ENCODE peak calls at places on chromosomes 11 and 22, in nine cellular contexts. N, J, Q, W, U, X, S, Y and G are unnamed samples.

GRCh38 chr11:119920666-119921065 is 191.7 kb upstream of the NECTIN1 start:
- DNase-seq in X (no peak), S (no peak), U (no peak), W (no peak), Q (no peak), J (no peak), Y (no peak), N (no peak), G (no peak)

GRCh38 chr22:21734540-21735197 is 925 bp downstream of the YPEL1 start:
- DNase-seq in W (no peak), Y (peak), Q (peak), U (no peak), N (no peak), S (no peak), J (no peak), X (no peak), G (no peak)

GRCh38 chr11:86101493-86101892 is 32.6 kb upstream of the PICALM start:
- DNase-seq in X (no peak), U (no peak), J (no peak), W (no peak), Y (no peak), S (no peak), Q (no peak), N (peak), G (peak)

GRCh38 chr22:33887173-33887572 is 33.1 kb downstream of the LARGE1 start:
- DNase-seq in Y (no peak), J (no peak), S (no peak), U (no peak), N (no peak), X (no peak), Q (no peak), W (peak), G (no peak)

GRCh38 chr11:42521994-42522393 is 789.8 kb upstream of the API5 start:
- DNase-seq in X (no peak), Y (no peak), S (no peak), U (no peak), Q (no peak), N (no peak), J (no peak), W (no peak), G (no peak)

GRCh38 chr11:131235328-131236298 is 134.8 kb upstream of the NTM start:
- DNase-seq in J (no peak), S (peak), X (no peak), W (peak), N (no peak), U (no peak), Q (no peak), Y (no peak), G (no peak)

GRCh38 chr22:36356708-36357694 is 30.8 kb downstream of the MYH9 start:
- DNase-seq in S (no peak), N (no peak), Y (peak), Q (no peak), X (no peak), J (no peak), U (no peak), W (no peak), G (no peak)

GRCh38 chr11:126214446-126215240 is 3.1 kb downstream of the FAM118B start:
- DNase-seq in S (no peak), Y (peak), W (no peak), U (no peak), J (no peak), X (no peak), Q (no peak), N (no peak), G (no peak)

GRCh38 chr11:67409261-67409666 is 5.4 kb downstream of the TBC1D10C start:
- DNase-seq in X (no peak), Y (peak), U (no peak), N (no peak), S (no peak), Q (no peak), J (no peak), W (no peak), G (no peak)

GRCh38 chr11:47269829-47270305 is at the start of gene MADD:
- DNase-seq in U (peak), S (peak), W (peak), N (peak), Q (peak), Y (peak), J (peak), X (peak), G (no peak)

GRCh38 chr11:72814831-72815618 is 814 bp downstream of the ATG16L2 start:
- DNase-seq in Y (peak), S (no peak), X (peak), J (no peak), N (peak), Q (peak), W (peak), U (peak), G (no peak)

GRCh38 chr22:23834830-23835772 is 3.7 kb downstream of the DERL3 start:
- DNase-seq in Y (no peak), J (no peak), U (no peak), X (no peak), W (no peak), N (no peak), Q (no peak), S (peak), G (no peak)

GRCh38 chr11:44943118-44943517 is 7.6 kb downstream of the TP53I11 start:
- DNase-seq in S (no peak), Y (peak), J (no peak), W (no peak), Q (no peak), N (no peak), X (no peak), U (no peak), G (no peak)

GRCh38 chr22:30265851-30266444 is 703 bp downstream of the OSM start:
- DNase-seq in Y (peak), J (no peak), N (no peak), S (no peak), Q (peak), U (no peak), W (no peak), X (no peak), G (no peak)

GRCh38 chr11:101618691-101619090 is 34.9 kb upstream of the TRPC6 start:
- DNase-seq in N (no peak), Q (no peak), X (no peak), W (no peak), Y (no peak), S (no peak), U (no peak), J (no peak), G (no peak)

GRCh38 chr11:96079691-96080090 is 155.8 kb upstream of the MTMR2 start:
- DNase-seq in W (no peak), J (no peak), Q (no peak), N (no peak), U (no peak), X (no peak), Y (no peak), S (no peak), G (no peak)

GRCh38 chr11:46239801-46240061 is 37.7 kb upstream of the CREB3L1 start:
- DNase-seq in X (no peak), J (no peak), U (no peak), N (no peak), S (no peak), W (no peak), Y (no peak), Q (no peak), G (no peak)

GRCh38 chr11:69183613-69184012 is 27.9 kb downstream of the SMIM38 start:
- DNase-seq in W (no peak), S (no peak), Q (no peak), N (no peak), Y (no peak), X (no peak), U (no peak), J (peak), G (no peak)

DNA sequence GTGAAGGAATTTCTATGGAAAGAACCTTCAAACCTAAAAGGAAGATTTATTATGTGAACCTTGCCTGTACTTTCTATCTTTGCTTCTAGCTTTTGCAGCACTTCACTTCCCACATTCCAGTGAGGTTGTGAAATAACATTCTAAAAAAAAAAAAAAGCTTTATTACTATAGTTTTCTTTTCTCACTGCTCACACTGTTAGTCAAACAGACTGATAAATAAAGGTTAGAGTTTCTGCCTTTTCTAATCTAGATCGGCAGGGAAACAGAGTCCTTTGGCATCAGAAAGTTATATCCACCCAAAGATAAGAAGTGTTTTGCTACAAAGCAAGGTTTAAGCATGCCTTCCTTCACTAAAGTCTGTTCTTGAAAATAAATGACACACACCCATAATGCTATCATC is 2.8 kb downstream of the AAMDC start:
- DNase-seq in J (no peak), Q (no peak), N (no peak), U (peak), X (no peak), S (no peak), W (no peak), Y (no peak), G (no peak)
- TF ChIP-seq REST in J (no peak), Q (no peak), N (no peak), U (no peak), X (no peak), S (no peak), W (no peak), Y (no peak), G (no peak)

DNA sequence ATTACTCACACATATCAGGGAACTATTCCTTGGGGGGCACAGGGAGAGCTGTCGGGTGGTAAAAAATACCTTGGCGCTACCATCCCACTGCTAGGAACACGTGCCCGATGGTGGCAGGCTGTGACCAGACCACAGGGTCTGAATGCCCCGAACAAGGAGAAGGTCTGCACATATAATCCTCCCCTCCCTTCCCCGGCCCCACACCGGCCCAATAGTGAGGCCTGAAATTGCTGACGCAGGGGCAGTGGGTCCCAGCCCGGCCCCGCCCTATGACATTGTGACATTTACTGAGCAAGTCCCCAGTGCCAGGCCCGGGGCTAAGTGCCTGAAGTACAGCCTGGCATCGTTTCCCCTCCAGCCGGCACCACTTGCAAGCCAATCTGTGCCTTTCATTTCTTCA is 19.5 kb downstream of the MN1 start:
- DNase-seq in Y (no peak), S (no peak), N (no peak), W (no peak), Q (no peak), U (no peak), X (no peak), J (no peak), G (no peak)
- TF ChIP-seq REST in Y (no peak), S (no peak), N (no peak), W (no peak), Q (no peak), U (no peak), X (no peak), J (no peak), G (no peak)

DNA sequence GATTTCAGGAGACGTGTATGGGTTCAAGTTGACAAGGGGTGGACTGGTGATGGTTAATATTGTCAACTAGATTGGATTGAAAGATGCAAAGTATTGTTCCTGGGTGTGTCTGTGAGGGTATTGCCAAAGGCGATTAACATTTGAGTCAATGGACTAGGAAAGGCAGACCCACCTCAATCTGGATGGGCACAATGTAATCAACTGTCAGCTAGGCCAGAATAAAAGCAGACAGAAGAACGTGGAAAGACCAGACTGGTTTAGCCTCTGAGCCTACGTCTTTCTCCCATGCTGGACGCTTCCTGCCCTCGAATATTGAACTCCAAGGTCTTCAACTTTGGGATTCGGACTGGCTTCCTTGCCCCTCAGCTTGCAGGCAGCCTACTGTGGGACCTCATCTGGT is 1.7 kb upstream of the YPEL4 start:
- DNase-seq in N (no peak), Y (no peak), W (no peak), J (no peak), U (no peak), S (no peak), X (no peak), Q (no peak), G (no peak)
- TF ChIP-seq REST in N (no peak), Y (no peak), W (no peak), J (no peak), U (no peak), S (no peak), X (no peak), Q (no peak), G (no peak)

GRCh38 chr11:97158256-97158655 is 768.4 kb downstream of the JRKL start:
- DNase-seq in W (peak), X (no peak), S (no peak), J (no peak), U (no peak), Y (no peak), N (no peak), Q (no peak), G (no peak)
- TF ChIP-seq REST in W (no peak), X (no peak), S (no peak), J (no peak), U (no peak), Y (no peak), N (no peak), Q (no peak), G (no peak)

GRCh38 chr11:3093281-3094191 is 36.3 kb upstream of the CARS1 start:
- DNase-seq in X (no peak), N (no peak), W (peak), Y (no peak), J (no peak), U (peak), S (peak), Q (peak), G (no peak)

GRCh38 chr11:3094223-3094824 is 37.1 kb upstream of the CARS1 start:
- DNase-seq in U (no peak), Q (no peak), N (no peak), W (no peak), S (no peak), J (no peak), X (no peak), Y (no peak), G (no peak)

GRCh38 chr11:3092603-3093141 is 35.4 kb upstream of the CARS1 start:
- DNase-seq in S (peak), Q (no peak), X (no peak), W (no peak), Y (no peak), J (no peak), U (no peak), N (no peak), G (no peak)

GRCh38 chr11:3096909-3097395 is 39.7 kb upstream of the CARS1 start:
- DNase-seq in Y (no peak), S (no peak), Q (no peak), N (no peak), J (no peak), W (no peak), X (no peak), U (no peak), G (no peak)

DNA sequence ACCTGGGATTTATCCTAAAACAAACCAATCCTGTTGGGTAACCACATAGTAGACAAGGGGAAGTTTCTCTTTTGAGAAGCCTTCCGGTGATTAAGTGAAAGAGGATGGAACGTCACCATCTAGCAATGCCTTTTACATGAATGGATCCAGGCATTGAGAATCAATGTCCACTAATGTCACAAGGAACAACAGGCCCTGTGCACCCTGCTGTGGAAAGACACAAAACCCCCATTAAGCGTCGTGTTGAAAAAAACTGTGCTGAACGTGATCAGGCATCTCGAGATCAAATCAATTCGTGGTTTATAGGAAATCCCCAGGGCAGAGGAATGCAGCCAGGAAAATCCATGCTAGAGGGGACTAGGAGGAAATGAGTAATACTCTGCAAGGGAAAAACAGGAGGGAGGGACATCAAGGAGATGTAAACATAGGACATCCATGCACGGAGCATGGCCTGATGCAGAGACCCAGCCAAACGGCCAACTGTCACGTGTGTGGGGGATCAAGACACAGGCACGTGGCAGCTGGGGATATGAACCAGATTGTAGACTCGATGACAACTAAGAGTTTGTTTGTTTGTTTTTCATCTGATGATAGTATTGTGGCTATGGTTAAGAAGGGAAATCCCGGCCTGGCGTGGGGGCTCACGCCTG is 38.6 kb upstream of the CARS1 start:
- DNase-seq in Y (no peak), Q (no peak), W (no peak), N (peak), X (no peak), J (no peak), U (no peak), S (no peak), G (peak)
- TF ChIP-seq REST in Y (no peak), Q (no peak), W (no peak), N (no peak), X (no peak), J (no peak), U (no peak), S (no peak), G (no peak)

DNA sequence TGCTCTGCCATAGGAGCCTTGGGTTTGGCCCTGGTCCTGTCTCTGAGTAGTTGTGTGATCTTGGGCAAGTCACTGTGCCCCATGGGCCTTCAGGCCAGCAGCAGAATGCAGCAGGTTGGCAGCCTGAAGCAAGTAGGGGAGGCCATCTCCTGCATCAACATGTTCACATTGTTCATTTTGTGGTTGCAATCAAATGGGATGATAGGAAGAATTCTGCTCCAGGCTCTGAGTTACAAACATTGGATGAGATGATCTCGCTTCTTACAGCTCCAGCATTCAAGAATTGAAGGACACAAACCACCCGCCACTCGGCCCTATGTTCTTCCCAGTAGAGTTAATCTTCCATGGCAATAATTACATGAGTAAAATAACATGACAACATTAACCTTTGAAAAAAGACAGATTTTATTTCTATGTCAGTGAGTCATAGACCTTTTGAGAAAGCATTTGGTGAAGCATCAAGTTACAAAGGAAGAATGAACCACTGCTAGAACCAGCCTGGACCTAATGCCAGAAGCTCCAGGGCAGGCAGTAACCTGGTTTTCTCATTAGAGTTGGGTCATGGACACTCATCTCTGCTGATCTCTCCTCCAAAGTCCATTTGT is 308.3 kb upstream of the NCAM1 start:
- DNase-seq in U (no peak), J (no peak), Y (no peak), W (no peak), Q (no peak), N (no peak), X (no peak), S (no peak), G (no peak)
- TF ChIP-seq REST in U (no peak), J (no peak), Y (no peak), W (no peak), Q (no peak), N (no peak), X (no peak), S (no peak), G (no peak)

GRCh38 chr11:70942593-70942992 is 309.8 kb downstream of the SHANK2 start:
- DNase-seq in Y (peak), U (peak), S (no peak), W (peak), X (peak), J (no peak), N (no peak), Q (peak), G (no peak)
- TF ChIP-seq REST in Y (no peak), U (no peak), S (no peak), W (no peak), X (no peak), J (no peak), N (no peak), Q (no peak), G (no peak)

GRCh38 chr11:36030707-36031365 is 87.0 kb downstream of the LDLRAD3 start:
- DNase-seq in N (no peak), Q (no peak), Y (no peak), U (no peak), S (peak), W (no peak), X (no peak), J (no peak), G (no peak)
- TF ChIP-seq REST in N (no peak), Q (no peak), Y (no peak), U (no peak), S (no peak), W (no peak), X (no peak), J (no peak), G (no peak)

GRCh38 chr11:77322506-77322905 is 21.0 kb upstream of the GDPD4 start:
- DNase-seq in J (no peak), W (no peak), N (no peak), Q (no peak), X (no peak), S (no peak), Y (no peak), U (no peak), G (no peak)
- TF ChIP-seq REST in J (no peak), W (no peak), N (no peak), Q (no peak), X (no peak), S (no peak), Y (no peak), U (no peak), G (no peak)

GRCh38 chr22:49686495-49687219 is 141.0 kb downstream of the BRD1 start:
- DNase-seq in W (no peak), S (no peak), N (no peak), Q (no peak), J (no peak), Y (no peak), U (no peak), X (no peak), G (no peak)
- TF ChIP-seq REST in W (no peak), S (no peak), N (no peak), Q (no peak), J (no peak), Y (no peak), U (no peak), X (no peak), G (no peak)